ENCODE peak calls at places on chromosomes 16 and 17, in ten cellular contexts. Q is aorta; D is GM23248; U is cardiac muscle cell; M is CD8-positive, alpha-beta T cell; I is A549; A is A673; F is PC-9; T is mammary epithelial cell; G is right lobe of liver. N is an unnamed sample.

GRCh38 chr17:37717627-37718382 is 27.1 kb downstream of the HNF1B start:
- DNase-seq in Q (no peak), T (no peak), D (peak; percentile 28), I (no peak), G (no peak), U (peak; percentile 29), A (no peak), F (no peak), M (no peak), N (peak; percentile 75)

GRCh38 chr16:65319621-65320231 is 197.9 kb upstream of the CDH11 start:
- DNase-seq in I (no peak), M (no peak), G (no peak), Q (no peak), D (no peak), A (no peak), U (no peak), F (no peak), T (no peak), N (no peak)

GRCh38 chr17:31489295-31490018 is 98.0 kb downstream of the RAB11FIP4 start:
- DNase-seq in D (no peak), G (peak; percentile 79), Q (no peak), A (no peak), U (no peak), F (peak; percentile 89), T (no peak), I (no peak), M (no peak), N (peak; percentile 80)

GRCh38 chr16:58020628-58021521 is 4.7 kb upstream of the MMP15 start:
- DNase-seq in U (peak; percentile 59), D (peak; percentile 58), T (no peak), G (peak; percentile 58), A (peak; percentile 55), Q (no peak), I (peak; percentile 67), M (peak; percentile 53), F (peak; percentile 50), N (peak; percentile 70)

GRCh38 chr17:65407017-65407416 is 154.4 kb downstream of the AXIN2 start:
- DNase-seq in T (no peak), F (no peak), D (peak; percentile 70), I (no peak), A (no peak), U (peak; percentile 50), M (no peak), Q (no peak), G (no peak), N (no peak)

GRCh38 chr17:74956093-74956492 is 16.5 kb downstream of the HID1 start:
- DNase-seq in F (no peak), I (no peak), A (no peak), Q (no peak), G (no peak), T (no peak), U (no peak), M (no peak), D (no peak), N (no peak)

GRCh38 chr16:53998024-53998810 is 288.4 kb downstream of the IRX3 start:
- DNase-seq in U (no peak), F (no peak), D (no peak), A (no peak), I (no peak), Q (no peak), G (no peak), T (no peak), M (no peak), N (no peak)

GRCh38 chr17:42512733-42513251 is 23.2 kb upstream of the NAGLU start:
- DNase-seq in F (no peak), M (no peak), T (no peak), U (peak; percentile 46), G (no peak), A (no peak), D (no peak), I (no peak), Q (no peak), N (no peak)

GRCh38 chr17:70037498-70037897 is 37.5 kb upstream of the KCNJ16 start:
- DNase-seq in D (no peak), U (no peak), A (no peak), M (no peak), I (no peak), T (no peak), F (no peak), G (no peak), Q (no peak), N (no peak)

GRCh38 chr16:15897834-15898254 is 9.4 kb upstream of the CEP20 start:
- DNase-seq in G (no peak), Q (no peak), T (peak; percentile 48), A (no peak), U (no peak), D (peak; percentile 73), I (no peak), F (no peak), M (no peak), N (no peak)

GRCh38 chr16:67935096-67935401 is 1.6 kb downstream of the PSMB10 start:
- DNase-seq in T (no peak), G (no peak), D (peak; percentile 36), A (no peak), M (no peak), Q (peak; percentile 68), U (no peak), F (no peak), I (no peak), N (no peak)
- H3K27ac ChIP-seq in T (no peak overlapping the region), G (peak overlapping the region; percentile 96), D (peak overlapping the region; percentile 79), A (peak overlapping the region; percentile 48), M (peak overlapping the region; percentile 73), Q (no peak overlapping the region), U (no peak overlapping the region), F (no peak overlapping the region), I (peak overlapping the region; percentile 96), N (peak overlapping the region; percentile 55)

GRCh38 chr16:4053663-4054479 is 62.4 kb downstream of the ADCY9 start:
- DNase-seq in U (peak; percentile 58), A (peak; percentile 81), F (peak; percentile 53), M (no peak), G (peak; percentile 70), D (peak; percentile 93), Q (peak; percentile 84), T (peak; percentile 55), I (no peak), N (peak; percentile 84)
- H3K4me3 ChIP-seq in U (no peak overlapping the region), A (peak overlapping the region; percentile 27), F (peak overlapping the region; percentile 41), M (no peak overlapping the region), G (peak overlapping the region; percentile 43), D (peak overlapping the region; percentile 64), Q (peak overlapping the region; percentile 4), T (no peak overlapping the region), I (no peak overlapping the region), N (peak overlapping the region; percentile 24)

GRCh38 chr17:77180503-77181330 is 39.9 kb downstream of the SEC14L1 start:
- DNase-seq in G (no peak), I (no peak), A (no peak), M (no peak), U (no peak), Q (no peak), T (no peak), D (no peak), F (no peak), N (no peak)

GRCh38 chr17:77174928-77175720 is 34.4 kb downstream of the SEC14L1 start:
- DNase-seq in D (no peak), G (no peak), Q (no peak), A (no peak), F (no peak), M (no peak), I (no peak), U (no peak), T (peak; percentile 36), N (no peak)

GRCh38 chr17:77177002-77177401 is 36.2 kb downstream of the SEC14L1 start:
- DNase-seq in G (no peak), T (no peak), A (no peak), Q (no peak), F (no peak), M (no peak), I (no peak), U (no peak), D (no peak), N (no peak)

GRCh38 chr17:77178586-77178985 is 37.8 kb downstream of the SEC14L1 start:
- DNase-seq in A (no peak), T (no peak), G (no peak), Q (no peak), M (no peak), U (no peak), D (no peak), F (no peak), I (no peak), N (no peak)

GRCh38 chr17:77178050-77178449 is 37.3 kb downstream of the SEC14L1 start:
- DNase-seq in I (no peak), G (no peak), A (no peak), M (no peak), Q (no peak), U (no peak), F (no peak), D (no peak), T (no peak), N (no peak)
- H3K27ac ChIP-seq in I (no peak overlapping the region), G (no peak overlapping the region), A (peak overlapping the region; percentile 37), M (no peak overlapping the region), Q (no peak overlapping the region), U (peak overlapping the region; percentile 34), F (no peak overlapping the region), D (no peak overlapping the region), T (no peak overlapping the region), N (no peak overlapping the region)

DNA sequence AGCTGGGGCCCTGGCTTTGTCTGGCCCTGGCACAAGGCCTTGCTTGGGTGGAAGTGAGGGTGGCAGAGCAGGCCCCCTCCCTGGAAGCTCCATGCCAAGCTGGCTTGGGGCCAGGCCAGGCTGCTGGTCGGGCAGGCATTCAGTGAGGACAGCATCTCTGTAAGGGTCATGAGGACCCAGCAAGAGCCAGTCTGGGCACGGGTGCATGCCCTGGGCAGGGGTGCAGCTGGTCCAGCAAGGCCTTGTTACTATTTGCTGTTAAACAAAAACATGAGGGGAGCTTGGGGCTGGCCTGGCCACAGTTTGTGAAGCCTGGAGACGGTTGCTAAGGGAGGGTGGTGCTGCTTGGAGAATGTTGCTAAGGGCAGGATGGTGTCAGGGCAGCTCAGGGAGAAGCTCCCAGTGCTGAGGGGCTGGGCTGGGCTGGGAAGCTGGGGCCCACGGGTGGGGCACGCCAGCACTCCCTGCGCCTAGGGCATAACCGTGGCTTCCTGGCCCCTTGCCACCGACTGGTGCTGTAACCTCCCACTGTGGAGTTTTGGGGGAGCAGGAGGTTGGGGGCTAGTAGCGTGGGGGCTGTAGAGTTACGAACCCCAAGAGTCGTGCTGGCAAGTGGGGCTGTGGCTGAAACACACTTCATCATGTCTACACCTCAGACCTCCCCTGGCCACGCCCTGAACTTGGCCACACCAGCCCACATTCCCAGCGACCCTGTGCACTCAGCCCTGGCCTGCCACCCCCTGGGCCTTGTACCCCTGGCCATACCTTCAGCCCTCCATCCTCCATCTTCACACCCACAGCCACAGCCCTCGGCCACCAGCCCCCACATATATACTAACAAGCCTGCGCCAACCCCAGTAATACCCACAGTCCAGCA is 1.6 kb downstream of the TPPP3 start:
- DNase-seq in M (no peak), G (no peak), D (peak; percentile 49), I (no peak), Q (no peak), F (no peak), T (no peak), U (no peak), A (no peak), N (peak; percentile 67)
- H3K4me3 ChIP-seq in M (no peak overlapping the region), G (no peak overlapping the region), D (no peak overlapping the region), I (no peak overlapping the region), Q (no peak overlapping the region), F (no peak overlapping the region), T (no peak overlapping the region), U (no peak overlapping the region), A (no peak overlapping the region), N (peak overlapping the region; percentile 42)

N was measured in upper lobe of right lung.